ENCODE peak calls at places on chromosome 3, in five cellular contexts. B is fibroblast of lung, J is neuronal stem cell, K is neural progenitor cell, E is gastrocnemius medialis. R is an unnamed sample. For H3K4me1, the result is how much of the 10 kb centered on the place peaks cover.

GRCh38 chr3:129974451-129975331 is at the start of gene TRH:
- DNase-seq in B (no peak), J (peak), K (peak), E (no peak), R (no peak)

GRCh38 chr3:124772081-124772831 is 42.0 kb downstream of the UMPS start:
- DNase-seq in B (peak), J (no peak), K (no peak), E (peak), R (no peak)

GRCh38 chr3:141796436-141797166 is 33.4 kb downstream of the GRK7 start:
- DNase-seq in B (peak), J (no peak), K (no peak), E (peak), R (peak)

GRCh38 chr3:14542656-14543055 is 2.5 kb upstream of the GRIP2 start:
- DNase-seq in B (no peak), J (no peak), K (no peak), E (no peak), R (no peak)

GRCh38 chr3:106862067-106862466 is 515.2 kb upstream of the CCDC54 start:
- DNase-seq in B (peak), J (no peak), K (no peak), E (no peak), R (no peak)

GRCh38 chr3:110583373-110583935 is 488.2 kb upstream of the NECTIN3 start:
- DNase-seq in B (peak), J (peak), K (peak), E (no peak), R (no peak)

GRCh38 chr3:33921608-33922007 is 123.2 kb downstream of the PDCD6IP start:
- DNase-seq in B (no peak), J (no peak), K (no peak), E (no peak), R (no peak)

GRCh38 chr3:190671658-190672057 is 157.8 kb downstream of the IL1RAP start:
- DNase-seq in B (peak), J (no peak), K (no peak), E (no peak), R (no peak)

GRCh38 chr3:46843508-46843907 is 19.7 kb downstream of the MYL3 start:
- DNase-seq in B (no peak), J (no peak), K (no peak), E (no peak), R (no peak)

GRCh38 chr3:57079221-57079831 is 18.9 kb downstream of the SPATA12 start:
- DNase-seq in B (peak), J (peak), K (peak), E (no peak), R (no peak)

GRCh38 chr3:67067251-67067650 is 69.1 kb downstream of the KBTBD8 start:
- DNase-seq in B (no peak), J (no peak), K (no peak), E (no peak), R (no peak)

GRCh38 chr3:57100046-57100695 is 39.7 kb downstream of the SPATA12 start:
- DNase-seq in B (peak), J (peak), K (peak), E (peak), R (no peak)

GRCh38 chr3:56593455-56594158 is 36.6 kb downstream of the CCDC66 start:
- DNase-seq in B (no peak), J (no peak), K (no peak), E (no peak), R (peak)

GRCh38 chr3:13378155-13378554 is 42.0 kb downstream of the NUP210 start:
- DNase-seq in B (peak), J (no peak), K (no peak), E (no peak), R (no peak)

GRCh38 chr3:152388631-152389030 is 119.9 kb downstream of the MBNL1 start:
- DNase-seq in B (no peak), J (no peak), K (no peak), E (no peak), R (no peak)

GRCh38 chr3:192128922-192129321 is 598.4 kb downstream of the FGF12 start:
- DNase-seq in B (no peak), J (no peak), K (no peak), E (no peak), R (no peak)

GRCh38 chr3:37511357-37511970 is 337.1 kb upstream of the LRRFIP2 start:
- DNase-seq in B (no peak), J (no peak), K (no peak), E (no peak), R (no peak)

GRCh38 chr3:105691633-105692032 is 177.2 kb downstream of the CBLB start:
- DNase-seq in B (peak), J (no peak), K (no peak), E (no peak), R (no peak)

GRCh38 chr3:112649478-112649735 is 8.5 kb upstream of the CCDC80 start:
- DNase-seq in B (peak), J (no peak), K (no peak), E (no peak), R (no peak)
- H3K4me1 ChIP-seq in B (under half), J (under half), K (under half), E (under half), R (under half)

GRCh38 chr3:41598329-41598728 is 363.6 kb downstream of the ULK4 start:
- DNase-seq in B (no peak), J (no peak), K (no peak), E (no peak), R (no peak)
- H3K4me1 ChIP-seq in B (under half), J (under half), K (under half), E (under half), R (under half)

GRCh38 chr3:11581237-11582122 is 62.2 kb downstream of the VGLL4 start:
- DNase-seq in B (peak), J (no peak), K (peak), E (no peak), R (no peak)
- H3K4me1 ChIP-seq in B (under half), J (under half), K (under half), E (half or more), R (under half)

GRCh38 chr3:65961128-65961527 is 77.6 kb downstream of the MAGI1 start:
- DNase-seq in B (no peak), J (no peak), K (no peak), E (no peak), R (no peak)

GRCh38 chr3:65955792-65956477 is 82.8 kb downstream of the MAGI1 start:
- DNase-seq in B (peak), J (no peak), K (no peak), E (no peak), R (no peak)

GRCh38 chr3:65960087-65960486 is 78.6 kb downstream of the MAGI1 start:
- DNase-seq in B (peak), J (no peak), K (no peak), E (no peak), R (no peak)

GRCh38 chr3:65961733-65962132 is 77.0 kb downstream of the MAGI1 start:
- DNase-seq in B (peak), J (no peak), K (no peak), E (no peak), R (no peak)

DNA sequence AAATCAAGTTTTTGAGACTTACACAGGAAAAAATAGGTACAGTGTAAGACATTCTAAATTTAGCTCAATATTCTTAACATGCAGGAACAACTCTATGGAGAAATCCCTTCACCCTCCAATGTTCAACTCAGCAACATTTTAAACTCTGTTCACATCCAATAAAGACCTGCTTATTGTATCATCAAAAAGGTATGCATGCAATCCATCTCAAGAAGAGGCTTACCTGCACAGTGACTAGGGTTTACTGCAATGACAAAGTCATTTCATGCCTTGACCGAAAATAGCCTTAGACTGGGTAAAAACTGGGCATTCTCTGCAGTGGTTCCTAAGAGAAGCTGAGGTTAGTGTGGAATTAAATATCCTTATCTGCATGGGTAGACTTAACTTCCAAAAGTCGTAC is 80.5 kb downstream of the MAGI1 start:
- DNase-seq in B (no peak), J (no peak), K (no peak), E (no peak), R (no peak)
- H3K4me1 ChIP-seq in B (under half), J (under half), K (under half), E (under half), R (under half)

GRCh38 chr3:172139528-172140276 is 100.3 kb downstream of the FNDC3B start:
- DNase-seq in B (no peak), J (no peak), K (no peak), E (no peak), R (no peak)

GRCh38 chr3:172138792-172139507 is 99.6 kb downstream of the FNDC3B start:
- DNase-seq in B (peak), J (no peak), K (no peak), E (peak), R (no peak)

GRCh38 chr3:172142074-172143059 is 103.0 kb downstream of the FNDC3B start:
- DNase-seq in B (peak), J (no peak), K (peak), E (no peak), R (no peak)

GRCh38 chr3:172143060-172143451 is 103.7 kb downstream of the FNDC3B start:
- DNase-seq in B (no peak), J (no peak), K (no peak), E (no peak), R (no peak)

DNA sequence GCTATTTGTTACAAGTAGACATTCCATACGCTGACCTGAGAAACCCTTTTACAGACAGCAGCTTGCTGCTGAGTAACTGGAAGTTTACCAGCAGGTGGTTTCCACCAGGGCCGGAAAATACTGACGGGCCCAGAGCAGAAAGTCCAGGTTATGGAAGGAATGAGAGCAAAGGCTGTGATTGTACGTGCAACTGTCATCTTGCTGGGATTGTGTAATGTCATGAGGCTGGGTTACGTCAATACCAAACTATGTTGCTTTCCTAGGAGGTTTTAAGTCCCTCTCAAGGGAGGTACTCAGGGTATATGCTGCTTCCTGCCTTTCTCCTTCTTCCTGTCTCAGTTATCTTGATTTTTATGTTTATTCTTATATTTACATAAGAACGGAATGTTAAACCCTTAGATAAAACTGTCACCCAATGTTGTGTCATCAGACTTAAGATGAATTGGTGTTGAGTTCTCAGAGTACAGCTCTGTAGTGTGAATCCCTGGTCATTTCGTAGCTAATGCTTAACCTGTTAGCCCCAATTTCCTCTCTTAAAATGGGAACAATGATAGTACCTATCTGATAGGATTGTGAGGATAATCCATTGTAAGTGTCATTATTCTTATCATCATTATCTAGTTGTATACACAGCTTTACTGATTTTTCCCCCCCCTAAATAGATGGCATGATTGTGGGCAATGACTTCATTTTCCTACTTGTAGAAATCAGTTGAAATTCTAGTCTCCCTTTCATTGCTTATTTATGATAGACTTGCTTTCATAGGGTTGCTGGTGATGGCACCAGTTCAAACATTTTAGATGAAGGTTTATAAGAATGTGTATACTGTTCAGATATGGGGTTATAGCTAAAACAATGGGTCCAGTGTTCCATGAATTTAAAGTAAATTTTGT is 101.4 kb downstream of the FNDC3B start:
- DNase-seq in B (peak), J (no peak), K (no peak), E (peak), R (no peak)
- H3K4me1 ChIP-seq in B (under half), J (under half), K (half or more), E (half or more), R (under half)

GRCh38 chr3:128482175-128482856 is 10.7 kb downstream of the GATA2 start:
- DNase-seq in B (peak), J (no peak), K (peak), E (no peak), R (no peak)
- H3K4me1 ChIP-seq in B (under half), J (under half), K (half or more), E (under half), R (under half)

GRCh38 chr3:157122116-157122515 is 37.8 kb downstream of the CCNL1 start:
- DNase-seq in B (peak), J (no peak), K (no peak), E (no peak), R (no peak)

GRCh38 chr3:157126365-157126764 is 33.6 kb downstream of the CCNL1 start:
- DNase-seq in B (no peak), J (no peak), K (no peak), E (no peak), R (no peak)

GRCh38 chr3:157127268-157127667 is 32.7 kb downstream of the CCNL1 start:
- DNase-seq in B (peak), J (no peak), K (no peak), E (no peak), R (no peak)

GRCh38 chr3:157123621-157124020 is 36.3 kb downstream of the CCNL1 start:
- DNase-seq in B (peak), J (no peak), K (no peak), E (no peak), R (no peak)

GRCh38 chr3:157125101-157125500 is 34.8 kb downstream of the CCNL1 start:
- DNase-seq in B (peak), J (no peak), K (no peak), E (no peak), R (no peak)
- H3K4me1 ChIP-seq in B (under half), J (under half), K (under half), E (under half), R (under half)

R was measured in effector memory CD4-positive, alpha-beta T cell.